ENCODE peak calls at places on chromosomes 13 and 19, in five cellular contexts. F, R, N, L and S are unnamed samples.

GRCh38 chr19:42071247-42071646 is 1.2 kb upstream of the GRIK5 start:
- DNase-seq in F (no peak), R (no peak), N (no peak), L (no peak), S (no peak)

GRCh38 chr19:801030-801860 is 4.0 kb downstream of the PTBP1 start:
- DNase-seq in F (no peak), R (peak; percentile 17), N (no peak), L (no peak), S (peak; percentile 44)

GRCh38 chr13:110400786-110401533 is 93.9 kb downstream of the COL4A2 start:
- DNase-seq in F (no peak), R (no peak), N (no peak), L (no peak), S (no peak)

GRCh38 chr19:10105241-10106099 is 692 bp upstream of the PPAN start:
- DNase-seq in F (no peak), R (no peak), N (no peak), L (no peak), S (no peak)

GRCh38 chr13:41780736-41781708 is 179.9 kb downstream of the VWA8 start:
- DNase-seq in F (peak; percentile 19), R (no peak), N (no peak), L (no peak), S (no peak)

GRCh38 chr19:41323430-41324125 is 13.6 kb downstream of the CCDC97 start:
- DNase-seq in F (peak; percentile 87), R (peak; percentile 84), N (peak; percentile 87), L (no peak), S (peak; percentile 98)

GRCh38 chr13:93146584-93147292 is 79.9 kb upstream of the GPC6 start:
- DNase-seq in F (no peak), R (no peak), N (no peak), L (no peak), S (no peak)

GRCh38 chr13:19085258-19085657 is 96.4 kb downstream of the TUBA3C start:
- DNase-seq in F (no peak), R (no peak), N (no peak), L (no peak), S (no peak)

GRCh38 chr13:21668665-21669599 is 1.9 kb upstream of the FGF9 start:
- DNase-seq in F (no peak), R (no peak), N (no peak), L (no peak), S (no peak)

GRCh38 chr13:34671136-34671535 is 270.9 kb upstream of the NBEA start:
- DNase-seq in F (no peak), R (no peak), N (no peak), L (no peak), S (no peak)

GRCh38 chr19:4694211-4694987 is 24.3 kb upstream of the MYDGF start:
- DNase-seq in F (peak; percentile 89), R (peak; percentile 61), N (no peak), L (no peak), S (peak; percentile 78)

GRCh38 chr19:7494416-7495098 is 5.7 kb upstream of the PEX11G start:
- DNase-seq in F (no peak), R (peak; percentile 47), N (peak; percentile 80), L (no peak), S (no peak)

GRCh38 chr19:50324331-50324730 is 4.8 kb downstream of the KCNC3 start:
- DNase-seq in F (no peak), R (no peak), N (no peak), L (no peak), S (no peak)

GRCh38 chr19:15609261-15609660 is 5.8 kb upstream of the CYP4F8 start:
- DNase-seq in F (no peak), R (no peak), N (no peak), L (no peak), S (no peak)

GRCh38 chr13:102839462-102839861 is 6.4 kb upstream of the ERCC5 start:
- DNase-seq in F (no peak), R (no peak), N (no peak), L (no peak), S (no peak)

GRCh38 chr13:98198683-98199082 is 21.6 kb upstream of the RNF113B start:
- DNase-seq in F (no peak), R (no peak), N (no peak), L (no peak), S (no peak)

GRCh38 chr19:16751701-16752100 is 32.1 kb downstream of the NWD1 start:
- DNase-seq in F (no peak), R (no peak), N (no peak), L (no peak), S (no peak)

GRCh38 chr19:19860756-19861390 is 4.8 kb upstream of the ZNF253 start:
- DNase-seq in F (no peak), R (peak; percentile 16), N (no peak), L (peak; percentile 93), S (no peak)

GRCh38 chr13:100440756-100441421 is 147.7 kb downstream of the GGACT start:
- DNase-seq in F (no peak), R (no peak), N (peak; percentile 41), L (no peak), S (peak; percentile 63)

GRCh38 chr19:34666200-34666957 is 10.6 kb downstream of the SCGB2B2 start:
- DNase-seq in F (no peak), R (no peak), N (no peak), L (no peak), S (no peak)

GRCh38 chr19:383922-384800 is 24.8 kb downstream of the C2CD4C start:
- DNase-seq in F (no peak), R (peak; percentile 59), N (peak; percentile 22), L (peak; percentile 41), S (peak; percentile 34)

GRCh38 chr19:51550848-51551672 is 19.6 kb upstream of the SIGLEC6 start:
- DNase-seq in F (no peak), R (no peak), N (no peak), L (no peak), S (no peak)

GRCh38 chr19:548841-549830 is 5.3 kb downstream of the GZMM start:
- DNase-seq in F (no peak), R (peak; percentile 8), N (no peak), L (no peak), S (no peak)

GRCh38 chr13:113889467-113889866 is 25.6 kb upstream of the GAS6 start:
- DNase-seq in F (no peak), R (no peak), N (no peak), L (no peak), S (no peak)

GRCh38 chr13:48492123-48493075 is 40.5 kb downstream of the RCBTB2 start:
- DNase-seq in F (no peak), R (no peak), N (no peak), L (no peak), S (peak; percentile 87)

GRCh38 chr13:113972451-113973217 is 1.2 kb downstream of the C13orf46 start:
- DNase-seq in F (no peak), R (no peak), N (no peak), L (no peak), S (no peak)

GRCh38 chr13:91986771-91987515 is 588.5 kb downstream of the GPC5 start:
- DNase-seq in F (no peak), R (no peak), N (no peak), L (no peak), S (no peak)

GRCh38 chr19:17389288-17389687 is 4.7 kb downstream of the CCDC194 start:
- DNase-seq in F (no peak), R (no peak), N (no peak), L (no peak), S (no peak)

GRCh38 chr19:15268192-15268927 is 36.1 kb upstream of the EPHX3 start:
- DNase-seq in F (no peak), R (no peak), N (no peak), L (no peak), S (no peak)

GRCh38 chr19:1401138-1401888 is at the start of gene GAMT:
- DNase-seq in F (no peak), R (peak; percentile 89), N (no peak), L (no peak), S (peak; percentile 48)

GRCh38 chr13:74132768-74133656 is 1.2 kb downstream of the KLF12 start:
- DNase-seq in F (peak; percentile 2), R (no peak), N (no peak), L (no peak), S (peak; percentile 50)

DNA sequence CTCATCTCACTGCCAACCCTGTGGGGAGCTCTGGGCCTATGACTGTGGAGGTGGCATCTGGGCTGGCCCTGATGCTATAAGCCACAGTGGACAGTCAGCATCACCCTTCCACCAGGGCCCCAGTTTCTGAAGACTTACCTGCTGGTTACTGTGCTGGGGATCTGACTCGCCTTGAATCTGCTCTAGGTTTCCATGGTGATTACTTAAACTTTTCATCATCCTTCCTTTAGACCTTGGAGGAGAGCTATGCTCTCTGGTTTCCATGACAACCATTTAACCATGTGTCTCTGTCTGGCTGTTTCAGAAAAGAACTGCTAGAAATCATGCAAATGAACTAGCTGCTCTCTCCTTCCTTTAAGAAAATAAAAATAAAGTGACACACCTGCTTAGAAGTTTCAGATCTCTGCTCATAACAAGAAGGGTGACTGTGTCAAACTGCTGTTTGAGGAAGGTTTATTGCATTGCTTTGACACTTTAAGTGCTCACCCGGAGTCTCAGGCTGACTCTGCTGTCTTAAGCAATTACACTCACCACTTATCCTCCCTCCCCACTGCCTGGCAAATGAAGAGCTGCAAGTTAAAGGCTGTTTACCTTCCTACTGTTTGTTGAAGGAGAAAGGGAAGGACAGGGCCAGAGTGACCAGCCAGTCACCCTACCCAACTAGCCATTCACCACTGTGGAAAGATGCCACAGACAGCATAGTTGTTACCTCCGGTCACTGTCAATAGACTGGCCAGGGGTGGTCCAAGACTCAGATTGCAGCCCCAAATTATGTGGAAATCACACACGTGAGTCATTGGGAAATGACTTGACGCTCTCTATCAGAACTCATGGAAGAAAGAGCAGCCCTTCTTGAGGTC is 87.6 kb downstream of the HSPH1 start:
- DNase-seq in F (no peak), R (no peak), N (no peak), L (no peak), S (no peak)
- TF ChIP-seq JUN in F (no peak), R (no peak), N (no peak), L (no peak), S (no peak)

DNA sequence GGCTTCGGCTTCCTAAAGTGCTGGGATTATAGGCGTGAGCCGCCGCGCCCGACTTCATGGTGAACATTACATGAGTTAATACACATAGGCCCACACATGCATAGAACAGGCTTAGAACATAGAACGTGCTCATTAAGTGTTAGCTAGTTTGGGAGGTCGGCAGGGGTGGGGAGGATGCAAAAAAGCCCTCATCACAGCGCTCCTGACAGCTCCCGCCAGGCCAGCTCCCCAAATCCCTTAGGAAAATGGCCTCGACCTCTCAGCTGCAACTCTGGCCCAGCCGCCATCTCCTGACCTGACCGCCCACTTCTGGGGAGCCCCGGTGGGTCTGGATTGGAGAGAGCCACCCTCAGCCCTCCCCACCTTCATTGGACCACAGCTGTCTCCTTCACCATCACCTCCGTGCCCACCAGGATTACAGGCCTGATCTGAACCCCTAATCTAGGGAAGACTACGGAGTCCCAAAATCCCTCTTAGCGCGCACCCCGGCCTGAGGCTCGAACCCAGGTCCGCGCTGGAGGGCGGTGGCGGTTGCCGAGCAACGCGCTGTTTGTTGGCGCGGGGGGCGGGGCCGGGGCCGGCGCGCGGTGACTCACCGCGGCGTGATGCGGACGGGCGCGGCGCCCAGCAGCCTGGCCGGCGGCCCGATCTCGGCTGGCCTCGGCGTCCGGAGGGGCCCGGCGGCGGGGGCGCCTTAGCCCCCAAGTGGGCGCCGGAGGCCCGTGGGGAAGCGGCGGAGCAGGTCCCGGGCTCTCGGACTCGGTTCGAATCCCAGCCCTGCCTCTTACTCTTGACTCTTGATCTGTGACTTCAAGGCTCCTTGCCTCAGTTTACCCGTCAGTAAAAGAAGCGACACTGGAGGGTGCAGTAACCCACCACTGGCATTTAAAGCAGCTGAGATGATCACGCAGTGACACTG is 26.7 kb upstream of the NANOS3 start:
- DNase-seq in F (peak; percentile 83), R (peak; percentile 80), N (peak; percentile 53), L (no peak), S (peak; percentile 82)
- H3K4me3 ChIP-seq in F (peak overlapping the region; percentile 30), R (peak overlapping the region; percentile 41), N (peak overlapping the region; percentile 75), L (peak overlapping the region; percentile 14), S (no peak overlapping the region)

GRCh38 chr19:46618670-46619231 is 6.1 kb downstream of the PTGIR start:
- DNase-seq in F (no peak), R (no peak), N (no peak), L (no peak), S (no peak)
- TF ChIP-seq JUN in F (no peak), R (no peak), N (no peak), L (no peak), S (no peak)

GRCh38 chr13:109243311-109243951 is 543.0 kb downstream of the IRS2 start:
- DNase-seq in F (peak; percentile 64), R (no peak), N (no peak), L (no peak), S (peak; percentile 78)
- H3K4me3 ChIP-seq in F (peak overlapping the region; percentile 1), R (no peak overlapping the region), N (no peak overlapping the region), L (no peak overlapping the region), S (no peak overlapping the region)